ENCODE peak calls at places on chromosomes 2 and 18, in six cellular contexts. I is CD14-positive monocyte; X is prostate gland; F is type B pancreatic cell; J is brain microvascular endothelial cell; T is activated CD8-positive, alpha-beta T cell treated with anti-CD3 and anti-CD28 coated beads for 36 hours. W is an unnamed sample.

GRCh38 chr2:34403512-34403911 is 804.4 kb upstream of the FAM98A start:
- DNase-seq in I (no peak), X (no peak), F (no peak), J (no peak), T (no peak), W (no peak)

GRCh38 chr18:3321133-3321812 is 59.3 kb downstream of the MYL12B start:
- DNase-seq in I (no peak), X (no peak), F (no peak), J (peak), T (no peak), W (no peak)

GRCh38 chr2:71461304-71461671 is 7.9 kb downstream of the DYSF start:
- DNase-seq in I (no peak), X (no peak), F (no peak), J (no peak), T (no peak), W (peak)

GRCh38 chr2:40406485-40407289 is 45.2 kb downstream of the SLC8A1 start:
- DNase-seq in I (no peak), X (no peak), F (no peak), J (no peak), T (no peak), W (no peak)

GRCh38 chr2:173205375-173205774 is 129.7 kb downstream of the MAP3K20 start:
- DNase-seq in I (no peak), X (peak), F (no peak), J (no peak), T (no peak), W (no peak)

GRCh38 chr2:9288233-9288632 is 81.6 kb downstream of the ASAP2 start:
- DNase-seq in I (no peak), X (no peak), F (no peak), J (peak), T (no peak), W (no peak)

GRCh38 chr2:226743911-226744310 is 55.7 kb downstream of the IRS1 start:
- DNase-seq in I (no peak), X (no peak), F (no peak), J (no peak), T (no peak), W (no peak)

GRCh38 chr2:28224648-28225471 is 167.8 kb upstream of the FOSL2 start:
- DNase-seq in I (no peak), X (peak), F (no peak), J (peak), T (no peak), W (no peak)

GRCh38 chr18:57058734-57059133 is 88.2 kb upstream of the BOD1L2 start:
- DNase-seq in I (no peak), X (no peak), F (no peak), J (no peak), T (no peak), W (no peak)

GRCh38 chr2:9095690-9096089 is 92.2 kb upstream of the MBOAT2 start:
- DNase-seq in I (no peak), X (no peak), F (no peak), J (peak), T (peak), W (no peak)

GRCh38 chr2:145096582-145096981 is 576.7 kb upstream of the ZEB2 start:
- DNase-seq in I (no peak), X (no peak), F (no peak), J (peak), T (no peak), W (no peak)

GRCh38 chr2:169315357-169315756 is 47.0 kb downstream of the LRP2 start:
- DNase-seq in I (no peak), X (no peak), F (no peak), J (no peak), T (no peak), W (no peak)

GRCh38 chr2:217166241-217166640 is 306.4 kb upstream of the TNP1 start:
- DNase-seq in I (no peak), X (no peak), F (no peak), J (peak), T (no peak), W (no peak)

GRCh38 chr2:226017107-226017506 is 617.6 kb downstream of the NYAP2 start:
- DNase-seq in I (no peak), X (no peak), F (no peak), J (no peak), T (no peak), W (no peak)

GRCh38 chr2:64400733-64401500 is 53.0 kb upstream of the LGALSL start:
- DNase-seq in I (no peak), X (no peak), F (no peak), J (no peak), T (no peak), W (peak)

GRCh38 chr2:79373359-79374115 is 139.3 kb upstream of the CTNNA2 start:
- DNase-seq in I (no peak), X (no peak), F (no peak), J (no peak), T (no peak), W (no peak)

GRCh38 chr2:220096406-220096805 is 469.0 kb downstream of the SLC4A3 start:
- DNase-seq in I (no peak), X (no peak), F (no peak), J (no peak), T (no peak), W (peak)

GRCh38 chr2:20618468-20618885 is 32.4 kb downstream of the HS1BP3 start:
- DNase-seq in I (no peak), X (no peak), F (no peak), J (no peak), T (no peak), W (no peak)

GRCh38 chr18:35282353-35282752 is 7.7 kb downstream of the ZSCAN30 start:
- DNase-seq in I (no peak), X (no peak), F (no peak), J (peak), T (no peak), W (no peak)

GRCh38 chr2:138503087-138503442 is 1.5 kb downstream of the SPOPL start:
- DNase-seq in I (no peak), X (no peak), F (no peak), J (no peak), T (no peak), W (no peak)

GRCh38 chr2:112089375-112089774 is 34.3 kb downstream of the TMEM87B start:
- DNase-seq in I (no peak), X (no peak), F (no peak), J (no peak), T (no peak), W (no peak)

GRCh38 chr2:240794178-240794721 is 25.8 kb downstream of the KIF1A start:
- DNase-seq in I (peak), X (no peak), F (no peak), J (no peak), T (peak), W (no peak)

GRCh38 chr2:120736202-120736954 is 710 bp downstream of the GLI2 start:
- DNase-seq in I (no peak), X (no peak), F (no peak), J (no peak), T (no peak), W (peak)

GRCh38 chr18:7946724-7947377 is 379.7 kb downstream of the PTPRM start:
- DNase-seq in I (no peak), X (no peak), F (no peak), J (peak), T (no peak), W (no peak)

GRCh38 chr2:14690926-14691325 is 58.4 kb downstream of the LRATD1 start:
- DNase-seq in I (no peak), X (no peak), F (no peak), J (no peak), T (no peak), W (no peak)

DNA sequence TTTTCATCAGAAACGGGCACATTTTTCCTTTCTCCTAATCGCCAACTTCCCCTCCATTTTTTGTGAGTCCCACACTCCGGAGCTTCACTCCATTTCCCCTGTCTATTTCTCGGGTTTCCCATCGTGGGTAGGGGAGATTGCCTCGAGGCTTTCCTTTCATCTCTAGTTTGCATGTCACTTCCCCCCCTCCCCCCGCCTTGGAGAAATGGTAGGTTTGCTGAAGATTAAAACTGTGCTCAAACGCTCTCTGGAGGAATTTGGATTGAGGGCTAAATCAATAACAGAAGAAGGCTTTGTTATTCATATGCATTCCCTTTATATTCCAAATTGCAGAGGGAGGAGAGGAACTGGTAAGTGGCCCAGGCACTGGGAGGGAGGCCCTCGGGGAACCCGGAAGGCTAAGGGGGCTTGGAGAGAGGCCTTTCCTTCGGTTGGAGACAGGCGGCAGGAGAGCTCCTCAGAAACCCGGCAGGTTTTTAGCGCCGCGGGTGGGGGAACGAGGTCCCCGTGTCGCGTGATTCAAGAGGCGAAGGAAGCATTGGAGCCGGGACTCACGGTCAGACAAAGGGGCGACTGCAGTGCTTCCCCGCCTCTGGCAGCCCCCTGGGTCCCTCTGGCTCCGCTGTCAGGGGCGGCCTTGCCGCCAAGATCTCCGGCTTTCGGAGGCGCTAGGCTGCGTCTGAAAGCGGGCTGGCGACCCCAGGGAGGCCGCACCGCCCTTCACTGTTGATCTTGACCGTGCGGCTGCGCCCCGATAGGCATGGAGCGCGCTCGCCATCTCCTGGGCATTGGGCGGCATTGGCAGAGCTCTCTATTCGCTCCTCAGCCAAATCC is 2.4 kb upstream of the HOXD12 start:
- DNase-seq in I (no peak), X (peak), F (peak), J (peak), T (peak), W (no peak)
- TF ChIP-seq CTCF in I (peak), X (peak), F (peak), J (peak), T (peak), W (peak)

DNA sequence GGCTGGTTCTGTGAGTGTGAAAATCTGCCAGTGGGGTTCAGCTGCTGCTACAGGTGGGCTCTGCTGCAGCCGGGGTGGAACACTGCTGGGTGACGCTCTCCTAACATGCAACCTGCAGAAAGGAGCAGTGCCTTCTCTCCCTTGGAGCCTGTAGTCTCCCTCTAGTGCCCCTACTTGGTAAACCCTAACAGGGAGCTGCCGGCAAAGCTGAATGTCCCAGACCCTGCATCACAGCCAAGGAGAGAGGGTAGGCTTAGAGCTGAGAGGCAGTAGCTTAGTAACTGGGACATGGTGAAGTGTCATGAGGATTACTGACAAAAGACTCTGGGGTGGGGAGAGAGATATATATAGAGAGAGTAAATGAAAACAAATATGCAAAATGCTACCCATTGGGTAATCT is 9.8 kb downstream of the NCAPH start:
- DNase-seq in I (no peak), X (no peak), F (no peak), J (no peak), T (no peak), W (no peak)
- TF ChIP-seq CTCF in I (no peak), X (no peak), F (peak), J (peak), T (no peak), W (no peak)

DNA sequence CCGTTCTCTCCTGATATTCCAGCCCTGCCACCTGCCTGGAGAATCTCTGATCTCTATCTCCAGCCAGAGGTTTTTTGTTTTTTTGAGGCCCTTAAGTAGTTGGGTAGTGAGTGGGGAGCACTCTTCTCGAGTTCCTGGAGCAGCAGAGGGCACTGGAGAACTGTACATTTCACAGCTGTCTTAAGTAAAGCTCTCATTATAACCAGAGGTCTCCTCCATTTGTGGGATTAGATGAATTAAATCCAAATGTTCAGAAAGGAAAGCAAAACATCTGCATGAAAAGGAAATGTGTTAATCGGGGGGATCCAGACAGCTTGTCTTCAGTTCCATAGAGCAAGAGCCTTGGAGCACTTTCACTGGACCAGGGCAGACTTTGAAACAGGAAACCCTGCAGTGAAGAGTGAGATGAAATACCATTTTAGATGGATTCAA is 32.8 kb downstream of the AOX1 start:
- DNase-seq in I (no peak), X (peak), F (no peak), J (peak), T (peak), W (no peak)
- TF ChIP-seq CTCF in I (peak), X (peak), F (no peak), J (peak), T (no peak), W (no peak)

DNA sequence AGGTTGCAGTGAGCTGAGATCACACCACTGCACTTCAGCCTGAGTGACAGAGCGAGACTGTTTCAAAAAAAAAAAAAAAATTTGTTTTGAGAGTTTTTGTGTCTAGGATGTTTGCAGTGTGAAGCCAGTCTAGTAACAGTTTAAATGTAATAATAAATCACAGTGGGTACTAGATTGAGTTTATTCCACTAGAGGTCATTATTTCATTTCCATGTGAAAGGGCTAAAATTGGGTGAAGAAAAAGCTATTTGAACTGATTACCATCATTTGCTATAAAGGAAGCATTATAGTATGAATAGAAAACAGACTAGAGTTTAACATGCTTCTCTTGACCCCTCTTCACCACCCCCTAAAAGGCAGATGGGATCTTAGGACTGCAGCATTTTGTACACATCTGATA is 20.3 kb downstream of the SNRPD1 start:
- DNase-seq in I (no peak), X (no peak), F (no peak), J (no peak), T (no peak), W (no peak)
- TF ChIP-seq CTCF in I (peak), X (no peak), F (no peak), J (no peak), T (no peak), W (no peak)

GRCh38 chr2:223949241-223949640 is 4.1 kb upstream of the WDFY1 start:
- DNase-seq in I (no peak), X (no peak), F (no peak), J (no peak), T (no peak), W (no peak)
- TF ChIP-seq CTCF in I (no peak), X (no peak), F (no peak), J (no peak), T (no peak), W (no peak)

GRCh38 chr2:43345391-43345813 is 119.0 kb upstream of the ZFP36L2 start:
- DNase-seq in I (no peak), X (no peak), F (no peak), J (no peak), T (no peak), W (no peak)
- TF ChIP-seq CTCF in I (no peak), X (peak), F (peak), J (peak), T (no peak), W (no peak)

GRCh38 chr2:23617167-23617787 is 232.3 kb downstream of the KLHL29 start:
- DNase-seq in I (no peak), X (peak), F (no peak), J (no peak), T (no peak), W (peak)
- TF ChIP-seq CTCF in I (no peak), X (peak), F (peak), J (peak), T (no peak), W (no peak)

DNA sequence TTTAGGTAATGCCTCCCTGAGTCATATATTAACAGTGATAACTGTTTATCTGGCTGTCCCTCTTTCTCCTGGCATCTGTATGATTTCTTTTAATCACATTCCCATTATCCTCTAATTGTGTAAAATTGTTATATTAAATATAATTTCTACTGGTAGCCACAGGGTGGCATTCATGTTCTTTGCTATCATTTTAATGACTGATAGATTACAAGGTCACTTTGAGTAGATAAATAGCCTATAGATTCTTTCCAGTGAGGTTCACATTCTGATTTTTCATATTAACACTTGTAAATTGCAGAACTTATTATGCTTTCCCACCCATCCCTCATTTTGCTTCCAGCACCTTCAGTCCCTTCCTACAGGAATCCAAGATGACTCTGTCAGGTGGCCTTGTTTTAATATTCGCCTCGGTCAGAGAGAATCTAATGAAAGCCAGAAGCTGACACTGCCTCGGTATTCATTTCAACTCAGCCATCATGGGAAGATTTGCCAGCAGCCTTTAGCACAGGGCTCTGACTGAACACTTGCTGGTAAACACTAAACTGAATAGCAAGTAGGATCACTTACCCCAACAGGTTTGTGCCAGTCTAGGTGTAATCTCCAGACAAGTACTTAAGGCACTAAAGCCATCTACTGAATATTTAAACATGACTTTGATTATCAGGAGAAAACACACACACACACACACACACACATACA is 101.2 kb upstream of the FSHR start:
- DNase-seq in I (no peak), X (peak), F (no peak), J (no peak), T (no peak), W (no peak)
- TF ChIP-seq CTCF in I (no peak), X (peak), F (peak), J (no peak), T (no peak), W (no peak)

GRCh38 chr2:109260886-109261700 is 132.1 kb downstream of the SH3RF3 start:
- DNase-seq in I (no peak), X (no peak), F (no peak), J (no peak), T (no peak), W (no peak)
- TF ChIP-seq CTCF in I (peak), X (no peak), F (peak), J (peak), T (no peak), W (no peak)

GRCh38 chr2:188765522-188765921 is 208.7 kb upstream of the COL3A1 start:
- DNase-seq in I (no peak), X (no peak), F (no peak), J (peak), T (peak), W (no peak)
- TF ChIP-seq CTCF in I (no peak), X (no peak), F (peak), J (peak), T (no peak), W (no peak)